ENCODE peak calls at places on chromosomes 1 and 21, in six cellular contexts. Q is GM12865; A is activated CD4-positive, alpha-beta T cell treated with anti-CD3 and anti-CD28 coated beads, Interleukin-2, amount 10 ng/mL, durations not matched to agents 7 days and 5 days; G is left ventricle myocardium superior; J is HAP-1; N is non-pigmented ciliary epithelial cell. K is an unnamed sample.

GRCh38 chr1:66542811-66543767 is 9.1 kb downstream of the SGIP1 start:
- DNase-seq in Q (no peak), N (no peak), J (peak; percentile 90), G (peak; percentile 73), A (no peak), K (no peak)

GRCh38 chr1:17168480-17168878 is 36.4 kb upstream of the PADI1 start:
- DNase-seq in J (no peak), Q (no peak), N (no peak), A (no peak), G (no peak), K (no peak)

GRCh38 chr21:27505516-27505915 is 538.6 kb upstream of the ADAMTS5 start:
- DNase-seq in N (no peak), A (no peak), G (no peak), Q (no peak), J (no peak), K (no peak)

GRCh38 chr1:211892577-211892976 is 62.0 kb upstream of the LPGAT1 start:
- DNase-seq in Q (no peak), G (no peak), A (no peak), N (no peak), J (no peak), K (no peak)

GRCh38 chr1:237774246-237774645 is 116.5 kb downstream of the ZP4 start:
- DNase-seq in J (no peak), G (no peak), N (no peak), A (no peak), Q (no peak), K (no peak)

GRCh38 chr1:33561576-33561975 is 89.1 kb downstream of the ZSCAN20 start:
- DNase-seq in Q (no peak), A (no peak), G (no peak), J (no peak), N (no peak), K (no peak)

GRCh38 chr1:84506729-84507453 is 510 bp upstream of the GNG5 start:
- DNase-seq in Q (peak; percentile 9), G (no peak), J (peak; percentile 17), N (no peak), A (no peak), K (no peak)

GRCh38 chr21:46385846-46386725 is 62.1 kb downstream of the PCNT start:
- DNase-seq in J (no peak), A (no peak), Q (no peak), G (peak; percentile 30), N (no peak), K (no peak)

GRCh38 chr1:63663873-63664272 is 70.7 kb downstream of the PGM1 start:
- DNase-seq in N (no peak), J (no peak), Q (no peak), A (no peak), G (no peak), K (no peak)

GRCh38 chr1:12179111-12179519 is 12.3 kb downstream of the TNFRSF1B start:
- DNase-seq in Q (peak; percentile 55), N (peak; percentile 47), J (no peak), A (peak; percentile 84), G (no peak), K (no peak)

K was measured in cerebellum.